ENCODE peak calls at places on chromosomes 12 and 14, in five cellular contexts. J is Panc1, K is breast epithelium, U is GM12878, F is suprapubic skin. R is an unnamed sample.

GRCh38 chr12:47549258-47549657 is 156.6 kb downstream of the RPAP3 start:
- DNase-seq in F (no peak), U (no peak), K (no peak), J (no peak), R (no peak)

GRCh38 chr12:80936353-80936641 is 1.4 kb downstream of the LIN7A start:
- DNase-seq in U (no peak), F (no peak), K (no peak), J (no peak), R (no peak)

GRCh38 chr14:96297000-96297399 is 41.0 kb downstream of the BDKRB1 start:
- DNase-seq in U (no peak), J (no peak), F (no peak), K (no peak), R (no peak)

GRCh38 chr14:47207636-47208035 is 467.8 kb downstream of the MDGA2 start:
- DNase-seq in U (no peak), J (no peak), F (no peak), K (no peak), R (no peak)

GRCh38 chr14:88305923-88306322 is 17.1 kb downstream of the KCNK10 start:
- DNase-seq in F (no peak), U (no peak), J (no peak), K (no peak), R (no peak)

GRCh38 chr12:80186727-80187217 is 87.4 kb downstream of the OTOGL start:
- DNase-seq in J (peak; percentile 59), F (no peak), K (peak; percentile 63), U (peak; percentile 26), R (peak; percentile 27)

GRCh38 chr12:18250313-18250916 is 10.9 kb upstream of the PIK3C2G start:
- DNase-seq in F (no peak), K (no peak), J (peak; percentile 10), U (no peak), R (no peak)

GRCh38 chr12:123063535-123063934 is 83.1 kb downstream of the ARL6IP4 start:
- DNase-seq in U (no peak), F (no peak), J (no peak), K (no peak), R (no peak)

GRCh38 chr12:98406378-98406777 is 109.0 kb upstream of the TMPO start:
- DNase-seq in U (no peak), J (no peak), K (no peak), F (no peak), R (no peak)

GRCh38 chr12:48193623-48194022 is 9.5 kb downstream of the OR10AD1 start:
- DNase-seq in U (no peak), J (no peak), F (no peak), K (no peak), R (no peak)

GRCh38 chr12:131112016-131112415 is 158.3 kb downstream of the ADGRD1 start:
- DNase-seq in J (no peak), F (no peak), K (no peak), U (no peak), R (no peak)

GRCh38 chr14:73610692-73611091 is 1.6 kb upstream of the ACOT6 start:
- DNase-seq in F (no peak), U (no peak), K (no peak), J (no peak), R (no peak)

GRCh38 chr12:123995023-123995422 is 22.0 kb downstream of the ZNF664 start:
- DNase-seq in F (no peak), U (no peak), K (no peak), J (no peak), R (no peak)

GRCh38 chr14:51774209-51774608 is 86.2 kb upstream of the GNG2 start:
- DNase-seq in J (no peak), F (no peak), K (no peak), U (no peak), R (no peak)

GRCh38 chr12:80352476-80352875 is 91.6 kb upstream of the PTPRQ start:
- DNase-seq in J (no peak), F (no peak), K (no peak), U (no peak), R (no peak)

GRCh38 chr14:76958975-76959710 is 69.4 kb downstream of the IRF2BPL start:
- DNase-seq in U (peak; percentile 79), K (peak; percentile 66), F (no peak), J (no peak), R (peak; percentile 51)

GRCh38 chr14:65164068-65164824 is 61.9 kb upstream of the MAX start:
- DNase-seq in F (no peak), K (no peak), U (no peak), J (no peak), R (no peak)
- TF ChIP-seq CTCF in F (peak; percentile 38), K (peak; percentile 71), U (peak; percentile 77), J (peak; percentile 62), R (peak; percentile 58)

DNA sequence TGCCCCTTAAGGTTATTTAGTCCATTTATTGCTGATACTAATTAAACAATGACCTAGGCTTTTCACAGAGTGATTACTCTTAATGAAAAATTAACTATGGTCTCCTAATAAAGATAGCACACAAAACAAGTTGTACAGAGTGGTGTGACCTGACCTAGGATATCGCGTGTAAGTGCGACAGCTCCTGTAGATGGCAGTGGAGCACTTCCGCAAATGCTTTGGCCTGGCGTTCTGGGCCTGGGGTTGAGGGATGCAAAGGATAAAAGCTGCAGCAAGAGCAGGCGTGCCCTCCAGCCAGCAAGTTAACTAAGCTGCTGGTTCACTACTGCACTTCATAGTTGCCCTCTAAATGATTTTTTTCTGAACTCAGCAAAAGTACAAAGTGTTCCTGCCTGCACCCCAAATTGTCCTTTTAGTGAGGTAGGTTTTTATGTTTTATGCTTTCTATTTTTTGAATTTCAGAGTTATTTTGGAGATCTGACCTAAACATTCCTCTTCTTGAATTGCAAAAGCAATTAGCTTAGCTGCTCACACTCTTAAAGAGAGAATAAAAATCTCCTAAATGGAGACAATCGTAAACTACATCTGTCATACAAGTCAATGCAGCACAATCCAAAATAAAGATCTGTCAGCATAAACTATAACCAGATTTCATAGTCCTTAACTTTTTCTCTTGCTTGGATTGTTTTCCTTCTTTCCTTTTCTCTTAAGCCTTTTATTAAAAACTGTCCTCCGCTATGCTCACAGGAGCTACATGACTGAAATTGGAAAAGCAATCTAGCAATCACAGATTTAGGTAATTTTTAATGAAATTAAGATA is 379.6 kb downstream of the LRIG3 start:
- DNase-seq in F (peak; percentile 81), U (peak; percentile 3), J (peak; percentile 70), K (peak; percentile 52), R (no peak)
- TF ChIP-seq POLR2AphosphoS5 in F (no peak), U (no peak), J (no peak), K (no peak), R (no peak)

GRCh38 chr12:88578821-88579518 is 1.3 kb downstream of the KITLG start:
- DNase-seq in J (no peak), F (no peak), K (no peak), U (no peak), R (no peak)
- TF ChIP-seq CTCF in J (peak; percentile 56), F (no peak), K (peak; percentile 44), U (no peak), R (peak; percentile 45)

DNA sequence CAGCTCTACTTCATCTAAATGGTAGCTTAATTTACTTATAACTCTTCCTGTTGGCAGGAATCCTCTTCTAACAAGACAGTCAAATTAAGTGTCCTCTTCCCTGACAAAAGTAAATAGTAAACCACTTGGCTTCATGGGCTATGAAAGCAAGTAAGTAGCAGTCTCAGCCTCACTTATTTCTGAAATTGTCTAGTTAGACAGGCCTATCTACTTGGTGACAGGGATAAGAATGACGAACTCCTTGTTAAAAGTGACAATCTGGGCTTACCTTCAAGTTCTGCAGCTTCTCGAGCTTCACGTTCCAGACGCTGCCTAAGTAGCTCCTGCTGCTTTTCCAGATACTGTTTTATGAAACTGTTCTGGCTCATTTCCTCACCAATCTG is 4.7 kb downstream of the ACIN1 start:
- DNase-seq in U (no peak), J (no peak), K (no peak), F (no peak), R (no peak)
- TF ChIP-seq POLR2AphosphoS5 in U (no peak), J (no peak), K (no peak), F (no peak), R (no peak)